ENCODE peak calls at places on chromosome 15, in ten cellular contexts. G, Q, Z, M, K, N, L, P, F and O are unnamed samples.

GRCh38 chr15:92808611-92809063 is 91.5 kb upstream of the CHD2 start:
- DNase-seq in F (no peak), Q (peak), Z (peak), L (peak), K (peak), G (no peak), P (no peak), N (peak), M (peak), O (no peak)

GRCh38 chr15:87777054-87777498 is 479.5 kb downstream of the NTRK3 start:
- DNase-seq in N (peak), F (no peak), Q (peak), M (no peak), K (no peak), L (peak), P (no peak), G (no peak), Z (no peak), O (no peak)

GRCh38 chr15:63136742-63137141 is 15.1 kb downstream of the LACTB start:
- DNase-seq in G (no peak), Q (peak), F (no peak), P (peak), Z (no peak), M (no peak), K (no peak), N (no peak), L (no peak), O (no peak)

GRCh38 chr15:62241135-62241770 is 76.2 kb upstream of the C2CD4B start:
- DNase-seq in K (peak), G (no peak), P (peak), Q (peak), M (no peak), L (peak), N (no peak), Z (no peak), F (no peak), O (no peak)

GRCh38 chr15:90231028-90232017 is 2.4 kb downstream of the CIB1 start:
- DNase-seq in G (no peak), M (no peak), K (peak), N (peak), F (peak), Q (no peak), L (no peak), Z (no peak), P (peak), O (no peak)

GRCh38 chr15:70650567-70650966 is 112.8 kb downstream of the UACA start:
- DNase-seq in K (no peak), M (no peak), Z (no peak), N (no peak), L (no peak), Q (no peak), P (peak), F (no peak), G (no peak), O (no peak)

GRCh38 chr15:70382762-70383458 is 285.2 kb upstream of the TLE3 start:
- DNase-seq in F (no peak), P (no peak), K (no peak), G (no peak), N (no peak), Z (no peak), M (no peak), Q (no peak), L (no peak), O (no peak)

GRCh38 chr15:73305331-73306211 is 63.2 kb downstream of the HCN4 start:
- DNase-seq in G (no peak), F (no peak), Z (no peak), Q (peak), P (peak), M (no peak), N (peak), K (peak), L (peak), O (no peak)

GRCh38 chr15:62115847-62116246 is 49.1 kb downstream of the C2CD4A start:
- DNase-seq in G (no peak), F (no peak), P (no peak), M (no peak), Q (no peak), K (no peak), L (no peak), Z (no peak), N (no peak), O (no peak)

GRCh38 chr15:73751481-73751880 is 1.7 kb downstream of the INSYN1 start:
- DNase-seq in F (no peak), G (no peak), N (no peak), M (no peak), L (no peak), K (peak), Z (no peak), P (no peak), Q (no peak), O (no peak)

GRCh38 chr15:71249986-71250385 is 134.7 kb downstream of the THSD4 start:
- DNase-seq in L (no peak), Q (no peak), N (no peak), P (no peak), G (no peak), F (no peak), Z (no peak), K (no peak), M (no peak), O (no peak)

GRCh38 chr15:70509282-70510272 is 253.8 kb downstream of the UACA start:
- DNase-seq in F (peak), G (no peak), L (no peak), M (no peak), P (peak), Q (no peak), K (no peak), N (no peak), Z (no peak), O (no peak)

GRCh38 chr15:95923797-95924196 is 406.7 kb upstream of the NR2F2 start:
- DNase-seq in L (no peak), G (no peak), Q (no peak), Z (no peak), N (no peak), F (no peak), P (no peak), M (no peak), K (no peak), O (no peak)

GRCh38 chr15:71218272-71218805 is 103.1 kb downstream of the THSD4 start:
- DNase-seq in G (no peak), P (no peak), Q (peak), Z (no peak), L (no peak), N (peak), M (no peak), F (no peak), K (no peak), O (no peak)

GRCh38 chr15:85580914-85581313 is 200.5 kb downstream of the AKAP13 start:
- DNase-seq in G (no peak), M (peak), K (no peak), N (no peak), Q (no peak), L (no peak), Z (no peak), F (peak), P (no peak), O (no peak)

GRCh38 chr15:64134322-64134829 is 17.2 kb upstream of the SNX22 start:
- DNase-seq in M (peak), L (no peak), Z (no peak), P (no peak), F (no peak), G (no peak), N (peak), K (no peak), Q (no peak), O (peak)

GRCh38 chr15:80171787-80172186 is 19.0 kb downstream of the FAH start:
- DNase-seq in L (no peak), Z (no peak), P (no peak), N (peak), G (no peak), Q (no peak), M (no peak), K (no peak), F (no peak), O (no peak)

GRCh38 chr15:83871808-83872559 is 218.1 kb downstream of the ADAMTSL3 start:
- DNase-seq in M (no peak), Q (peak), L (peak), Z (no peak), P (peak), K (no peak), N (peak), G (no peak), F (no peak), O (no peak)

GRCh38 chr15:35279811-35280210 is 194.7 kb upstream of the NANOGP8 start:
- DNase-seq in N (peak), L (no peak), M (no peak), Z (no peak), K (no peak), Q (no peak), P (peak), F (no peak), G (no peak), O (no peak)

GRCh38 chr15:85897818-85898717 is 103.3 kb upstream of the KLHL25 start:
- DNase-seq in L (no peak), N (no peak), G (no peak), P (no peak), Z (no peak), F (no peak), K (peak), Q (no peak), M (no peak), O (no peak)

GRCh38 chr15:42608767-42609488 is 33.5 kb downstream of the STARD9 start:
- DNase-seq in Q (no peak), F (no peak), Z (no peak), P (no peak), M (no peak), L (no peak), K (no peak), G (no peak), N (no peak), O (no peak)

GRCh38 chr15:22944651-22945050 is 35.5 kb downstream of the CYFIP1 start:
- DNase-seq in Z (no peak), G (no peak), P (peak), M (no peak), F (no peak), L (no peak), K (peak), N (no peak), Q (no peak), O (no peak)

GRCh38 chr15:100765458-100766224 is 114.0 kb upstream of the ALDH1A3 start:
- DNase-seq in G (no peak), Z (peak), L (peak), F (no peak), N (no peak), K (peak), P (no peak), Q (no peak), M (no peak), O (no peak)

GRCh38 chr15:75647370-75648155 is at the start of gene SNX33:
- DNase-seq in P (peak), Q (peak), Z (peak), N (peak), L (peak), G (no peak), M (peak), F (peak), K (peak), O (no peak)

GRCh38 chr15:80275946-80276345 is 23.9 kb upstream of the CTXND1 start:
- DNase-seq in F (no peak), Z (no peak), G (no peak), Q (no peak), K (no peak), N (peak), L (no peak), M (no peak), P (peak), O (no peak)

GRCh38 chr15:26126070-26126469 is 262.9 kb upstream of the ATP10A start:
- DNase-seq in G (no peak), L (no peak), N (no peak), K (no peak), Z (no peak), M (no peak), P (no peak), Q (no peak), F (no peak), O (no peak)

GRCh38 chr15:29568840-29569532 is 253.3 kb downstream of the TJP1 start:
- DNase-seq in M (no peak), N (no peak), Q (no peak), L (no peak), F (no peak), P (peak), G (no peak), K (peak), Z (no peak), O (no peak)

GRCh38 chr15:94236638-94237037 is 5.3 kb downstream of the MCTP2 start:
- DNase-seq in Q (peak), M (no peak), N (no peak), G (no peak), F (no peak), L (no peak), K (no peak), P (peak), Z (no peak), O (no peak)

GRCh38 chr15:76905013-76905839 is at the start of gene SCAPER:
- DNase-seq in G (no peak), Q (peak), N (peak), F (peak), L (peak), K (peak), Z (peak), M (peak), P (peak), O (peak)

GRCh38 chr15:76904461-76905012 is 603 bp downstream of the SCAPER start:
- DNase-seq in N (no peak), F (no peak), P (peak), K (no peak), G (no peak), M (peak), L (peak), Q (peak), Z (peak), O (peak)

GRCh38 chr15:76903251-76903681 is 1.9 kb downstream of the SCAPER start:
- DNase-seq in L (peak), K (peak), P (peak), N (peak), Q (peak), M (no peak), F (no peak), G (no peak), Z (no peak), O (no peak)

GRCh38 chr15:76901965-76902364 is 3.2 kb downstream of the SCAPER start:
- DNase-seq in P (no peak), F (no peak), M (no peak), N (no peak), Q (no peak), G (no peak), K (no peak), Z (no peak), L (no peak), O (no peak)

GRCh38 chr15:76905855-76906254 is 715 bp upstream of the SCAPER start:
- DNase-seq in M (no peak), Q (no peak), Z (no peak), K (peak), P (no peak), L (peak), F (no peak), N (no peak), G (no peak), O (peak)
- H3K4me3 ChIP-seq in M (peak), Q (no peak), Z (peak), K (peak), P (no peak), L (peak), F (peak), N (peak), G (peak), O (peak)

DNA sequence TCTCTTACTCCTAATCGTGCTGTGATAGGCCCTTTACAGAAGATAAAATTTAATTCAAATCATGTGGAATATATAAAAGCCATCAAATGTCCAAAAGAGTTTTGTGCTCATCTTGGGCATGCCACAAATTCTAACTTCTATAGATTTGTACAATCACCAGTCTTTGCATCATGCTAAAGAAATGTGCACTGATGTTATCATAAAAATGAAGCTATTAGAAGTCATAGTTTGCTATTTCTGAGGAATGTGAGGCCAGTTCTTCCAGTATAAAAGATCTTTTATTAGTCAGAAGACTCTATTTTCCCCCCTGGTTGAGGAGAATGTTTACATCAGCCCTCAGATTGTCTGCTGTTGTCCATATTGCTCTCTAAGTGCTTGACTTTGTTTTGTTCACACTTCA is 2.1 kb upstream of the ANXA2 start:
- DNase-seq in G (no peak), K (no peak), M (no peak), Z (no peak), F (no peak), Q (peak), L (no peak), N (no peak), P (peak), O (no peak)
- H3K4me3 ChIP-seq in G (peak), K (no peak), M (no peak), Z (no peak), F (no peak), Q (no peak), L (no peak), N (no peak), P (no peak), O (no peak)

DNA sequence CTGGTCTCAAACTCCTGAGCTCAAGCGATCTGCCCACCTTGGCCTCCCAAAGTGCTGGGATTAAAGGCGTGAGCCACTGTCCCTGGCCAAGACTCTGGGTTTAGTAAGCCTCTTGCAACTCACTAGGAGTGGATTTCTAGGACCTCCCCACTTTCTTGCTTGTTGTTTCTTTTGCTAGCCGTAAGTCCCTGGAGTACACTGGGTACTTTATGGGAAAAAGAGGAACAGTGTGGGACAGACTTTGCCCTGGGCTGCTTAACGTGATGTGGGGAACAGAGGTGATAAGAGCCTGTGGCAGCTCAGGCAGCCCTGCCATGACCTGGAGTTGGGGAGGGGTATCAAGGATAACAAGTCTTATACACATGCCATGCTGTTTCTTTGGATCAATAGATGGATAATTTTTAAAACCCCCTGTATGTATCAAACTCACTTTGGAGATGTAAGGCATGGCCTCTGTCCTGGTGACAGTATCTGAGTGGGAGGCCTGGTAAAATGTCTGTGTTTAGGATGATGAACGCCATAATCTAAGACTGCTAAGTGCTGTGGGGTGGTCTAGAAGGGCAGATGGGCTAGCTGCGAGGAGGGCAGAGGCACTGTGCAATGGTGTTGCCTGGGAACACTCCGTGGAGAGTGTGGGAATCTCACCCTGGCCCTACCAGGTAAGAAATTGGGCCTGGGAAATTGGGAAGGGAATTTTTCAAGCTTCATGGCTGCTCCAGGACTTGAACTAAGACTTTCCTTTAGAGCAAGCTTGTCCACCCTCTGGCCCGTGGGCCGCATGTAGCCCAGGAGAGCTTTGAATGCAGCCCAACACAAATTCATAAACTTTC is 54.8 kb downstream of the SMAD3 start:
- DNase-seq in Z (no peak), K (no peak), L (no peak), G (no peak), Q (peak), F (no peak), M (no peak), P (no peak), N (no peak), O (no peak)
- H3K4me3 ChIP-seq in Z (peak), K (no peak), L (no peak), G (no peak), Q (no peak), F (peak), M (no peak), P (no peak), N (no peak), O (peak)

DNA sequence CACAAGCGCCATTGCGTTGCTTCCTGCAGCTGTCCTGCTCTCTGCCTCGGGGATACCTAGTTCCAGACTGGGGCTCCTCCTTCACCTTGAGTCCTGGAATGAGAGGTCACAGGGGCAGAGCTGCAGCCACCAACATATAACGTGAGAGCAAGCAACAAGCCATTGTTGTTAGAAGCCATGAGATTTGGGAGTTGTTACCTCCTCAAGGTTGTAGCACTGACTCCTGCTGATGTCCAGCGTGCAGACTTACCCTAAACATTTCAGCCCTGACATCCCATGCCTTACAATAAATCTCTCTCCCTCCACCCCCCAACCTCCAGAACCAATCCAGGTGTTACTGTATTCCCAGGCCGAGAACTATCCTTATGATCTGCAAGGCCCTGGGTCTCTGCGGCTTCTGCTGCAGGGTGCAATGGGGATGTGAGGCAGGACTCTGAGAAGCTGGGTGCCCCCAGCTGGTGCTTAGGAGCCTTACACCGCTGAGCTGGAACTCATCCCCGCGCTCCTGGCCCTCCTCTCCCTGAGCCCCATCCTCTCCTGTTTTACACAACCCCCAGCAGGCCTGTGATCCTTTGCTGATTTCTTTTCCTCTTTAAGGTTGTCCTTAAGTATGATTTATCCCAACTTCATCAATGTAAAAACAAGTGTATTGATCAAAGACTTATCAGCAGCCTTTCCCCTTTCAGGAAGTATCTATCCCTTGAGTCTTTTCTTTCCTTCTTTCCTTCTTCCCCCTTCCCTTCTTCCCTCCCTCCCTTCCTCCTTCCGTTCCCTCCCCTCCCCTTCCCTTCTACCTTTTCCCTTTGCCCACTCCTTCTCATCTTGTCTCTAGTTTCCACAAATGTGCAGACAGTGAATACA is 84.2 kb upstream of the ABHD2 start:
- DNase-seq in K (peak), M (peak), G (no peak), N (peak), F (no peak), Q (peak), P (peak), Z (peak), L (peak), O (no peak)
- H3K4me3 ChIP-seq in K (no peak), M (no peak), G (no peak), N (no peak), F (no peak), Q (no peak), P (no peak), Z (no peak), L (no peak), O (no peak)

GRCh38 chr15:40736575-40736974 is 18.5 kb downstream of the RMDN3 start:
- DNase-seq in L (no peak), G (no peak), Q (no peak), F (no peak), M (no peak), Z (no peak), P (no peak), N (no peak), K (no peak), O (no peak)

GRCh38 chr15:40737048-40737447 is 18.0 kb downstream of the RMDN3 start:
- DNase-seq in P (no peak), M (no peak), K (no peak), Z (no peak), N (no peak), F (no peak), G (no peak), Q (no peak), L (no peak), O (no peak)

GRCh38 chr15:40743466-40743865 is 11.6 kb downstream of the RMDN3 start:
- DNase-seq in G (no peak), N (no peak), F (no peak), Z (no peak), P (no peak), L (no peak), Q (no peak), K (no peak), M (no peak), O (no peak)

GRCh38 chr15:40739854-40740253 is 15.2 kb downstream of the RMDN3 start:
- DNase-seq in M (no peak), P (no peak), K (peak), Q (no peak), L (no peak), F (no peak), Z (no peak), G (no peak), N (no peak), O (no peak)

DNA sequence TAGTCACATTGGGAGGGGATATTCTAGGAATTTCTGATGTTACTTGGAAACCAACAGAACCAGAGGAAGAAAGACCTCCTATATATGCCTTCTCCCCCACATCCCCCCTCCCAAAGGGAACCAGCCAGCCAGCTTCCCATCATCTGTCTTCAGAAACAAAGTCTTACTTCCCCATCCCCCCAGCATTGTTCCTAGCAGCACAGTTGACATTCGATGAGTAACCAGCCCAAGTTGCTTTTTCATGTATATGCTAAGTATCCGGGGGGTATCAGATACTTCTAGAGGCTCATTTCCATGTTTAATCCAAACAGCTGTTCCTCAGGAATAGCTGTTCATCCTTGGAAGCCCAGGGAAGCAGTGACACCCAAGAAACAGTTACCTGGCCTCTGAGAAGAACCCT is 16.0 kb downstream of the RMDN3 start:
- DNase-seq in G (no peak), L (no peak), Z (no peak), M (no peak), F (no peak), K (peak), P (no peak), Q (no peak), N (no peak), O (no peak)
- H3K4me3 ChIP-seq in G (no peak), L (no peak), Z (no peak), M (no peak), F (no peak), K (no peak), P (no peak), Q (no peak), N (no peak), O (no peak)